ENCODE peak calls at places on chromosomes 12 and 14, in seven cellular contexts. One of them, this sample, is unnamed.

GRCh38 chr12:96906498-96906848 is 584 bp upstream of the NEDD1 start:
- DNase-seq in NCI-H1092 treated with DMSO at 0.1 percent for 48 hours: no peak
- DNase-seq in HCT116: no peak
- DNase-seq in endothelial cell: no peak
- DNase-seq in fibroblast of the conjunctiva: no peak
- DNase-seq in SK-N-SH: no peak
- DNase-seq in left ventricle myocardium superior: no peak
- DNase-seq in this sample: no peak

GRCh38 chr12:58323676-58324075 is 382.3 kb downstream of the ATP23 start:
- DNase-seq in NCI-H1092 treated with DMSO at 0.1 percent for 48 hours: no peak
- DNase-seq in HCT116: no peak
- DNase-seq in endothelial cell: no peak
- DNase-seq in fibroblast of the conjunctiva: no peak
- DNase-seq in SK-N-SH: no peak
- DNase-seq in left ventricle myocardium superior: no peak
- DNase-seq in this sample: no peak

GRCh38 chr14:68939893-68940613 is 39.0 kb downstream of the ACTN1 start:
- DNase-seq in NCI-H1092 treated with DMSO at 0.1 percent for 48 hours: no peak
- DNase-seq in HCT116: no peak
- DNase-seq in endothelial cell: no peak
- DNase-seq in fibroblast of the conjunctiva: peak
- DNase-seq in SK-N-SH: peak
- DNase-seq in left ventricle myocardium superior: peak
- DNase-seq in this sample: peak

GRCh38 chr14:91920526-91920925 is 27.0 kb downstream of the FBLN5 start:
- DNase-seq in NCI-H1092 treated with DMSO at 0.1 percent for 48 hours: no peak
- DNase-seq in HCT116: no peak
- DNase-seq in endothelial cell: no peak
- DNase-seq in fibroblast of the conjunctiva: no peak
- DNase-seq in SK-N-SH: no peak
- DNase-seq in left ventricle myocardium superior: no peak
- DNase-seq in this sample: no peak

GRCh38 chr14:21846227-21846885 is 172.7 kb upstream of the OR4E1 start:
- DNase-seq in NCI-H1092 treated with DMSO at 0.1 percent for 48 hours: no peak
- DNase-seq in HCT116: no peak
- DNase-seq in endothelial cell: peak
- DNase-seq in fibroblast of the conjunctiva: no peak
- DNase-seq in SK-N-SH: peak
- DNase-seq in left ventricle myocardium superior: no peak
- DNase-seq in this sample: no peak

GRCh38 chr12:10739157-10740118 is 16.3 kb upstream of the YBX3 start:
- DNase-seq in NCI-H1092 treated with DMSO at 0.1 percent for 48 hours: no peak
- DNase-seq in HCT116: no peak
- DNase-seq in endothelial cell: no peak
- DNase-seq in fibroblast of the conjunctiva: no peak
- DNase-seq in SK-N-SH: no peak
- DNase-seq in left ventricle myocardium superior: no peak
- DNase-seq in this sample: no peak

GRCh38 chr12:73678335-73678734 is 859.3 kb upstream of the ATXN7L3B start:
- DNase-seq in NCI-H1092 treated with DMSO at 0.1 percent for 48 hours: no peak
- DNase-seq in HCT116: no peak
- DNase-seq in endothelial cell: no peak
- DNase-seq in fibroblast of the conjunctiva: no peak
- DNase-seq in SK-N-SH: no peak
- DNase-seq in left ventricle myocardium superior: no peak
- DNase-seq in this sample: no peak

GRCh38 chr14:102504302-102504950 is 5.2 kb downstream of the ANKRD9 start:
- DNase-seq in NCI-H1092 treated with DMSO at 0.1 percent for 48 hours: no peak
- DNase-seq in HCT116: no peak
- DNase-seq in endothelial cell: no peak
- DNase-seq in fibroblast of the conjunctiva: no peak
- DNase-seq in SK-N-SH: no peak
- DNase-seq in left ventricle myocardium superior: peak
- DNase-seq in this sample: peak

GRCh38 chr12:105725054-105725453 is 394.6 kb downstream of the C12orf75 start:
- DNase-seq in NCI-H1092 treated with DMSO at 0.1 percent for 48 hours: no peak
- DNase-seq in HCT116: no peak
- DNase-seq in endothelial cell: no peak
- DNase-seq in fibroblast of the conjunctiva: no peak
- DNase-seq in SK-N-SH: no peak
- DNase-seq in left ventricle myocardium superior: no peak
- DNase-seq in this sample: no peak

GRCh38 chr12:3200032-3200617 is 122.9 kb downstream of the TSPAN9 start:
- DNase-seq in NCI-H1092 treated with DMSO at 0.1 percent for 48 hours: peak
- DNase-seq in HCT116: no peak
- DNase-seq in endothelial cell: peak
- DNase-seq in fibroblast of the conjunctiva: no peak
- DNase-seq in SK-N-SH: peak
- DNase-seq in left ventricle myocardium superior: peak
- DNase-seq in this sample: peak

GRCh38 chr12:32499048-32499447 is 99.7 kb downstream of the FGD4 start:
- DNase-seq in NCI-H1092 treated with DMSO at 0.1 percent for 48 hours: no peak
- DNase-seq in HCT116: no peak
- DNase-seq in endothelial cell: no peak
- DNase-seq in fibroblast of the conjunctiva: no peak
- DNase-seq in SK-N-SH: no peak
- DNase-seq in left ventricle myocardium superior: peak
- DNase-seq in this sample: peak

GRCh38 chr14:61887628-61888027 is 125.4 kb downstream of the SNAPC1 start:
- DNase-seq in NCI-H1092 treated with DMSO at 0.1 percent for 48 hours: no peak
- DNase-seq in HCT116: no peak
- DNase-seq in endothelial cell: no peak
- DNase-seq in fibroblast of the conjunctiva: no peak
- DNase-seq in SK-N-SH: no peak
- DNase-seq in left ventricle myocardium superior: no peak
- DNase-seq in this sample: no peak

GRCh38 chr14:23437142-23438129 is 2.0 kb upstream of the MYH7 start:
- DNase-seq in NCI-H1092 treated with DMSO at 0.1 percent for 48 hours: no peak
- DNase-seq in HCT116: no peak
- DNase-seq in endothelial cell: no peak
- DNase-seq in fibroblast of the conjunctiva: no peak
- DNase-seq in SK-N-SH: no peak
- DNase-seq in left ventricle myocardium superior: no peak
- DNase-seq in this sample: peak

GRCh38 chr12:117377758-117378157 is 16.3 kb upstream of the NOS1 start:
- DNase-seq in NCI-H1092 treated with DMSO at 0.1 percent for 48 hours: no peak
- DNase-seq in HCT116: peak
- DNase-seq in endothelial cell: no peak
- DNase-seq in fibroblast of the conjunctiva: no peak
- DNase-seq in SK-N-SH: no peak
- DNase-seq in left ventricle myocardium superior: no peak
- DNase-seq in this sample: no peak

GRCh38 chr14:73709904-73710469 is 4.2 kb downstream of the PNMA1 start:
- DNase-seq in NCI-H1092 treated with DMSO at 0.1 percent for 48 hours: no peak
- DNase-seq in HCT116: no peak
- DNase-seq in endothelial cell: no peak
- DNase-seq in fibroblast of the conjunctiva: no peak
- DNase-seq in SK-N-SH: no peak
- DNase-seq in left ventricle myocardium superior: no peak
- DNase-seq in this sample: no peak

GRCh38 chr12:9721394-9722092 is 11.4 kb downstream of the CLECL1 start:
- DNase-seq in NCI-H1092 treated with DMSO at 0.1 percent for 48 hours: no peak
- DNase-seq in HCT116: no peak
- DNase-seq in endothelial cell: no peak
- DNase-seq in fibroblast of the conjunctiva: no peak
- DNase-seq in SK-N-SH: no peak
- DNase-seq in left ventricle myocardium superior: no peak
- DNase-seq in this sample: no peak